ENCODE peak calls at places on chromosomes 13 and 19, in ten cellular contexts. One of them, this sample, is unnamed.

GRCh38 chr13:20666948-20667347 is 36.6 kb upstream of the IL17D start:
- DNase-seq in body of pancreas: no peak
- DNase-seq in ascending aorta: no peak
- DNase-seq in lower lobe of right lung: no peak
- DNase-seq in GM23248: no peak
- DNase-seq in progenitor cell of endocrine pancreas: no peak
- DNase-seq in fibroblast of lung: no peak
- DNase-seq in NAMALWA: no peak
- DNase-seq in DMS 273 treated with DMSO at 0.1 percent for 48 hours: no peak
- DNase-seq in HTR-8/SVneo: no peak
- DNase-seq in this sample: no peak

GRCh38 chr13:54383604-54384003 is 1355.0 kb downstream of the OLFM4 start:
- DNase-seq in body of pancreas: no peak
- DNase-seq in ascending aorta: no peak
- DNase-seq in lower lobe of right lung: no peak
- DNase-seq in GM23248: no peak
- DNase-seq in progenitor cell of endocrine pancreas: no peak
- DNase-seq in fibroblast of lung: no peak
- DNase-seq in NAMALWA: no peak
- DNase-seq in DMS 273 treated with DMSO at 0.1 percent for 48 hours: no peak
- DNase-seq in HTR-8/SVneo: no peak
- DNase-seq in this sample: no peak

GRCh38 chr13:32669030-32669646 is 82.9 kb downstream of the PDS5B start:
- DNase-seq in body of pancreas: peak; percentile 25
- DNase-seq in ascending aorta: no peak
- DNase-seq in lower lobe of right lung: no peak
- DNase-seq in GM23248: peak; percentile 78
- DNase-seq in progenitor cell of endocrine pancreas: no peak
- DNase-seq in fibroblast of lung: peak; percentile 55
- DNase-seq in NAMALWA: peak; percentile 78
- DNase-seq in DMS 273 treated with DMSO at 0.1 percent for 48 hours: no peak
- DNase-seq in HTR-8/SVneo: peak; percentile 11
- DNase-seq in this sample: peak; percentile 42

GRCh38 chr13:111253334-111253872 is 67.0 kb upstream of the TEX29 start:
- DNase-seq in body of pancreas: no peak
- DNase-seq in ascending aorta: no peak
- DNase-seq in lower lobe of right lung: no peak
- DNase-seq in GM23248: peak; percentile 73
- DNase-seq in progenitor cell of endocrine pancreas: no peak
- DNase-seq in fibroblast of lung: no peak
- DNase-seq in NAMALWA: no peak
- DNase-seq in DMS 273 treated with DMSO at 0.1 percent for 48 hours: no peak
- DNase-seq in HTR-8/SVneo: no peak
- DNase-seq in this sample: no peak

GRCh38 chr13:30861163-30861562 is 44.9 kb upstream of the MEDAG start:
- DNase-seq in body of pancreas: no peak
- DNase-seq in ascending aorta: no peak
- DNase-seq in lower lobe of right lung: no peak
- DNase-seq in GM23248: no peak
- DNase-seq in progenitor cell of endocrine pancreas: no peak
- DNase-seq in fibroblast of lung: no peak
- DNase-seq in NAMALWA: no peak
- DNase-seq in DMS 273 treated with DMSO at 0.1 percent for 48 hours: no peak
- DNase-seq in HTR-8/SVneo: no peak
- DNase-seq in this sample: no peak

GRCh38 chr13:113009743-113010509 is 40.9 kb downstream of the MCF2L start:
- DNase-seq in body of pancreas: no peak
- DNase-seq in ascending aorta: no peak
- DNase-seq in lower lobe of right lung: no peak
- DNase-seq in GM23248: no peak
- DNase-seq in progenitor cell of endocrine pancreas: no peak
- DNase-seq in fibroblast of lung: no peak
- DNase-seq in NAMALWA: no peak
- DNase-seq in DMS 273 treated with DMSO at 0.1 percent for 48 hours: no peak
- DNase-seq in HTR-8/SVneo: peak; percentile 13
- DNase-seq in this sample: no peak

GRCh38 chr13:57824121-57824520 is 192.6 kb downstream of the PCDH17 start:
- DNase-seq in body of pancreas: no peak
- DNase-seq in ascending aorta: no peak
- DNase-seq in lower lobe of right lung: no peak
- DNase-seq in GM23248: no peak
- DNase-seq in progenitor cell of endocrine pancreas: no peak
- DNase-seq in fibroblast of lung: no peak
- DNase-seq in NAMALWA: no peak
- DNase-seq in DMS 273 treated with DMSO at 0.1 percent for 48 hours: no peak
- DNase-seq in HTR-8/SVneo: no peak
- DNase-seq in this sample: no peak

GRCh38 chr19:1354496-1355257 is 29.0 kb upstream of the NDUFS7 start:
- DNase-seq in body of pancreas: peak; percentile 91
- DNase-seq in ascending aorta: peak; percentile 67
- DNase-seq in lower lobe of right lung: peak; percentile 91
- DNase-seq in GM23248: peak; percentile 95
- DNase-seq in progenitor cell of endocrine pancreas: peak; percentile 89
- DNase-seq in fibroblast of lung: peak; percentile 81
- DNase-seq in NAMALWA: peak; percentile 88
- DNase-seq in DMS 273 treated with DMSO at 0.1 percent for 48 hours: peak; percentile 45
- DNase-seq in HTR-8/SVneo: peak; percentile 91
- DNase-seq in this sample: no peak

GRCh38 chr13:48436661-48437242 is 23.8 kb upstream of the LPAR6 start:
- DNase-seq in body of pancreas: no peak
- DNase-seq in ascending aorta: no peak
- DNase-seq in lower lobe of right lung: no peak
- DNase-seq in GM23248: no peak
- DNase-seq in progenitor cell of endocrine pancreas: no peak
- DNase-seq in fibroblast of lung: no peak
- DNase-seq in NAMALWA: no peak
- DNase-seq in DMS 273 treated with DMSO at 0.1 percent for 48 hours: no peak
- DNase-seq in HTR-8/SVneo: no peak
- DNase-seq in this sample: no peak

This sample was measured in SK-N-MC.